ENCODE peak calls at places on chromosome 1, in ten cellular contexts. G is heart left ventricle, A is ovary, B is uterus, J is IMR-90, N is GM12878, C is tibial nerve, Y is breast epithelium, H is A549, W is vagina. Z is an unnamed sample.

GRCh38 chr1:147099192-147099591 is 73.1 kb downstream of the PRKAB2 start:
- DNase-seq in G (no peak), A (no peak), B (no peak), J (no peak), N (no peak), C (no peak), Y (no peak), H (no peak), W (peak), Z (no peak)

GRCh38 chr1:22031214-22031962 is 21.1 kb upstream of the CDC42 start:
- DNase-seq in G (peak), A (no peak), B (no peak), J (no peak), N (no peak), C (no peak), Y (peak), H (no peak), W (no peak), Z (peak)

GRCh38 chr1:102897537-102897936 is 210.8 kb downstream of the COL11A1 start:
- DNase-seq in G (no peak), A (no peak), B (no peak), J (peak), N (no peak), C (no peak), Y (no peak), H (no peak), W (no peak), Z (no peak)

GRCh38 chr1:55965981-55966461 is 613.3 kb downstream of the PLPP3 start:
- DNase-seq in G (no peak), A (no peak), B (no peak), J (peak), N (no peak), C (no peak), Y (no peak), H (no peak), W (no peak), Z (no peak)

GRCh38 chr1:89310976-89311375 is 38.3 kb upstream of the GBP5 start:
- DNase-seq in G (no peak), A (no peak), B (no peak), J (no peak), N (no peak), C (no peak), Y (no peak), H (no peak), W (no peak), Z (no peak)

GRCh38 chr1:164417016-164417704 is 141.8 kb upstream of the PBX1 start:
- DNase-seq in G (no peak), A (no peak), B (no peak), J (no peak), N (no peak), C (no peak), Y (no peak), H (no peak), W (no peak), Z (no peak)

GRCh38 chr1:168772428-168772827 is 43.4 kb upstream of the DPT start:
- DNase-seq in G (no peak), A (no peak), B (no peak), J (no peak), N (no peak), C (no peak), Y (no peak), H (no peak), W (no peak), Z (no peak)

GRCh38 chr1:206080421-206080820 is 27.4 kb downstream of the RHEX start:
- DNase-seq in G (no peak), A (no peak), B (no peak), J (no peak), N (no peak), C (no peak), Y (no peak), H (no peak), W (no peak), Z (no peak)

GRCh38 chr1:39892611-39893595 is 8.8 kb downstream of the MYCL start:
- DNase-seq in G (no peak), A (no peak), B (no peak), J (peak), N (no peak), C (no peak), Y (no peak), H (peak), W (no peak), Z (no peak)

GRCh38 chr1:230340778-230341546 is 85.2 kb downstream of the PGBD5 start:
- DNase-seq in G (peak), A (no peak), B (no peak), J (no peak), N (no peak), C (no peak), Y (no peak), H (no peak), W (no peak), Z (peak)

GRCh38 chr1:57600424-57600823 is 176.6 kb upstream of the DAB1 start:
- DNase-seq in G (no peak), A (no peak), B (no peak), J (no peak), N (no peak), C (no peak), Y (no peak), H (no peak), W (no peak), Z (no peak)

GRCh38 chr1:30977105-30977504 is 68.5 kb upstream of the SDC3 start:
- DNase-seq in G (no peak), A (no peak), B (no peak), J (peak), N (no peak), C (no peak), Y (no peak), H (peak), W (no peak), Z (no peak)

GRCh38 chr1:100346387-100346786 is 5.9 kb upstream of the CDC14A start:
- DNase-seq in G (no peak), A (no peak), B (no peak), J (no peak), N (no peak), C (no peak), Y (no peak), H (no peak), W (no peak), Z (no peak)

GRCh38 chr1:51877434-51878306 is 857 bp downstream of the NRDC start:
- DNase-seq in G (no peak), A (no peak), B (no peak), J (peak), N (no peak), C (no peak), Y (no peak), H (no peak), W (peak), Z (peak)

GRCh38 chr1:164772635-164773034 is 213.7 kb downstream of the PBX1 start:
- DNase-seq in G (peak), A (no peak), B (peak), J (peak), N (no peak), C (no peak), Y (no peak), H (peak), W (no peak), Z (peak)

GRCh38 chr1:36576677-36577076 is 94.0 kb upstream of the CSF3R start:
- DNase-seq in G (no peak), A (no peak), B (no peak), J (no peak), N (no peak), C (no peak), Y (no peak), H (no peak), W (no peak), Z (no peak)

GRCh38 chr1:200974711-200975110 is 48.8 kb downstream of the KIF21B start:
- DNase-seq in G (no peak), A (no peak), B (no peak), J (no peak), N (no peak), C (no peak), Y (no peak), H (no peak), W (no peak), Z (no peak)

GRCh38 chr1:28248273-28249012 is 10.9 kb upstream of the SESN2 start:
- DNase-seq in G (peak), A (peak), B (peak), J (peak), N (no peak), C (peak), Y (peak), H (peak), W (no peak), Z (peak)

GRCh38 chr1:35442737-35443136 is 114.5 kb downstream of the KIAA0319L start:
- DNase-seq in G (no peak), A (no peak), B (no peak), J (peak), N (no peak), C (no peak), Y (no peak), H (no peak), W (no peak), Z (no peak)

GRCh38 chr1:47950481-47950880 is 46.7 kb downstream of the TRABD2B start:
- DNase-seq in G (no peak), A (no peak), B (no peak), J (no peak), N (no peak), C (no peak), Y (no peak), H (no peak), W (no peak), Z (no peak)

GRCh38 chr1:156816561-156817328 is at the start of gene SH2D2A:
- DNase-seq in G (peak), A (peak), B (no peak), J (peak), N (peak), C (no peak), Y (no peak), H (no peak), W (no peak), Z (peak)

GRCh38 chr1:197140123-197140522 is 6.3 kb downstream of the ASPM start:
- DNase-seq in G (no peak), A (no peak), B (no peak), J (peak), N (no peak), C (no peak), Y (no peak), H (no peak), W (no peak), Z (no peak)

GRCh38 chr1:206651014-206651413 is 15.7 kb downstream of the DYRK3 start:
- DNase-seq in G (no peak), A (no peak), B (no peak), J (no peak), N (no peak), C (no peak), Y (no peak), H (no peak), W (no peak), Z (no peak)

GRCh38 chr1:190792873-190793272 is 315.2 kb upstream of the BRINP3 start:
- DNase-seq in G (no peak), A (no peak), B (no peak), J (no peak), N (no peak), C (no peak), Y (no peak), H (no peak), W (no peak), Z (no peak)

GRCh38 chr1:206687915-206688442 is 3.3 kb downstream of the MAPKAPK2 start:
- DNase-seq in G (no peak), A (no peak), B (no peak), J (peak), N (no peak), C (no peak), Y (no peak), H (no peak), W (no peak), Z (peak)

GRCh38 chr1:211382714-211383480 is 56.3 kb downstream of the TRAF5 start:
- DNase-seq in G (peak), A (peak), B (peak), J (peak), N (peak), C (peak), Y (peak), H (peak), W (peak), Z (peak)

GRCh38 chr1:90573736-90574135 is 143.4 kb downstream of the BARHL2 start:
- DNase-seq in G (no peak), A (no peak), B (no peak), J (no peak), N (no peak), C (no peak), Y (no peak), H (no peak), W (no peak), Z (no peak)

GRCh38 chr1:51750729-51751128 is 127.8 kb downstream of the NRDC start:
- DNase-seq in G (no peak), A (no peak), B (no peak), J (peak), N (no peak), C (no peak), Y (no peak), H (no peak), W (no peak), Z (no peak)

GRCh38 chr1:168488153-168488552 is 55.6 kb downstream of the XCL2 start:
- DNase-seq in G (peak), A (peak), B (peak), J (peak), N (no peak), C (peak), Y (no peak), H (no peak), W (no peak), Z (peak)

GRCh38 chr1:151371744-151372410 is 628 bp downstream of the SELENBP1 start:
- DNase-seq in G (peak), A (peak), B (peak), J (peak), N (no peak), C (peak), Y (peak), H (peak), W (no peak), Z (peak)

GRCh38 chr1:6638226-6638625 is 13.6 kb downstream of the THAP3 start:
- DNase-seq in G (peak), A (peak), B (peak), J (peak), N (no peak), C (peak), Y (peak), H (no peak), W (no peak), Z (peak)

GRCh38 chr1:214117780-214118179 is 130.0 kb downstream of the PROX1 start:
- DNase-seq in G (no peak), A (no peak), B (no peak), J (no peak), N (no peak), C (no peak), Y (no peak), H (no peak), W (no peak), Z (no peak)
- H3K4me3 ChIP-seq in G (no peak), A (no peak), B (no peak), J (no peak), N (no peak), C (no peak), Y (no peak), H (no peak), W (no peak), Z (no peak)

DNA sequence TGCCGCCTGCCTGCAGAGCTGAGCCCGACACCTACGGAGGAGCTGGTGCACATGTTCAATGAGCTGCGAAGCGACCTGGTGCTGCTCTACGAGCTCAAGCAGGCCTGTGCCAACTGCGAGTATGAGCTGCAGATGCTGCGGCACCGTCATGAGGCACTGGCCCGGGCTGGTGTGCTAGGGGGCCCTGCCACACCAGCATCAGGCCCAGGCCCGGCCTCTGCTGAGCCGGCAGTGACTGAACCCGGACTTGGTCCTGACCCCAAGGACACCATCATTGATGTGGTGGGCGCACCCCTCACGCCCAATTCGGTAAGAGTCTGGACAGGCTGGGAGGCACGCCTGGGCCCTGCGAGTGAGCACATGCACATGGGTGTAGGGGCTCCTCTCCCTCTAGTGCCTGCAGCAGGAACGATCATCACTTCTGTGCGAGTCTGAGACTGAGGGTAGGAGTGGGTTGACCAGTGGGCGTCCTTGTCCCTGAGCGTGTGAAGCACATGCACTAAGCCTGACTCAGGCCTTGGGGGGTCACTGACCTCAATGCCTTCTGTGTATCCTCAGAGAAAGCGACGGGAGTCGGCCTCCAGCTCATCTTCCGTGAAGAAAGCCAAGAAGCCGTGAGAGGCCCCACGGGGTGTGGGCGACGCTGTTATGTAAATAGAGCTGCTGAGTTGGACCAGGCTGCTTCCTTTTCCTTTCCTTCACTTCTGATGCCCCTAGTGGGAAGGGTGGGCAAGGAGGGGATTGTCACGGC is 6.9 kb downstream of the DMAP1 start:
- DNase-seq in G (no peak), A (no peak), B (no peak), J (peak), N (no peak), C (no peak), Y (no peak), H (no peak), W (no peak), Z (no peak)
- TF ChIP-seq CTCF in G (no peak), A (no peak), B (no peak), J (peak), N (no peak), C (no peak), Y (no peak), H (no peak), W (no peak), Z (peak)

DNA sequence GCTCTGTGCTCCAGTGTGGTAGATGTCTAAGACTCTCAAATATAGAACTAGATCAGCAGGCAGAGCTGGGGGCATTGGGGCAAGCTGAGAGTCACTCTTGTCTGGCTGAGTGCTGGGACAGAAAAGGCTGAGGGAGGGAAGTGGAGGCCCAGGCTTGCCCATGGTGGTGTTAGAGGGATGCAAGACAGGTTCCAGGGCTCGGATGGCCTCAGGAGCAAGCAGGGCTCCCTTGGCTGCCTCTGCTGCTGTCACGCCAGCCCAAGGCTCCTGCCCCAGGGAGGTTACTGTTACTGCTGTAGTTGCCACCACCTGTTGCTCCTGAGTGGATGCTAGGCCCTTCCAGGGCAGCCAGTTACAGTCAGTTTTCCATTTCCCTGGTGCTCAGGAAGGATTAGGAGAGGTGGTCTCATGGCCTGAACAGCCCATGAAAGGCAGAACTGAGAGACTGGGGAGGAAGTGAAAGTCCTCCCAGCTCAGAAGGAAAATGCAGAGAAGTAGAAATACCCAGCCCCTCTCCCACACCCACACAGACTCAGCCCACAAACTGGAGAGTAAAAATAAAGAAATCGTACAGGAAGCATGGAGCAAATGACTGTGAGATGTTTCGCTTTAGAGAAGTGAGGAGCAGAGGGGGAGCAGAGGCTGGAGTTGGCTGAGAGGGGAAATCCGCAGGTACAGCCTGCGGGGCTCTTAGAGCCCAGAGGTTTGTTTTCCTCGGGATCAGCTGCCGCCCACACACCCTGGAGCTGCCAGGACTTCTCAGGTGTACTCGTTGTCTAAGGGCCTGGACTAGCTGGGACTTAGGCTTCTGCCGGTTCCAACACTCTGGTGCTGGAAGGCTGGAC is 2.1 kb downstream of the IL6R start:
- DNase-seq in G (no peak), A (no peak), B (no peak), J (no peak), N (peak), C (no peak), Y (no peak), H (no peak), W (no peak), Z (no peak)
- TF ChIP-seq POLR2A in G (no peak), A (no peak), B (no peak), J (no peak), N (no peak), C (no peak), Y (no peak), H (no peak), W (no peak), Z (peak)

GRCh38 chr1:82782599-82782998 is 981.9 kb downstream of the ADGRL2 start:
- DNase-seq in G (no peak), A (no peak), B (no peak), J (no peak), N (no peak), C (no peak), Y (no peak), H (no peak), W (no peak), Z (no peak)
- H3K4me3 ChIP-seq in G (no peak), A (no peak), B (no peak), J (no peak), N (no peak), C (no peak), Y (no peak), H (no peak), W (no peak), Z (no peak)

GRCh38 chr1:209880051-209880450 is 52.3 kb downstream of the UTP25 start:
- DNase-seq in G (no peak), A (no peak), B (no peak), J (no peak), N (no peak), C (no peak), Y (no peak), H (no peak), W (no peak), Z (no peak)
- TF ChIP-seq CTCF in G (no peak), A (no peak), B (no peak), J (no peak), N (no peak), C (no peak), Y (no peak), H (no peak), W (no peak), Z (no peak)

DNA sequence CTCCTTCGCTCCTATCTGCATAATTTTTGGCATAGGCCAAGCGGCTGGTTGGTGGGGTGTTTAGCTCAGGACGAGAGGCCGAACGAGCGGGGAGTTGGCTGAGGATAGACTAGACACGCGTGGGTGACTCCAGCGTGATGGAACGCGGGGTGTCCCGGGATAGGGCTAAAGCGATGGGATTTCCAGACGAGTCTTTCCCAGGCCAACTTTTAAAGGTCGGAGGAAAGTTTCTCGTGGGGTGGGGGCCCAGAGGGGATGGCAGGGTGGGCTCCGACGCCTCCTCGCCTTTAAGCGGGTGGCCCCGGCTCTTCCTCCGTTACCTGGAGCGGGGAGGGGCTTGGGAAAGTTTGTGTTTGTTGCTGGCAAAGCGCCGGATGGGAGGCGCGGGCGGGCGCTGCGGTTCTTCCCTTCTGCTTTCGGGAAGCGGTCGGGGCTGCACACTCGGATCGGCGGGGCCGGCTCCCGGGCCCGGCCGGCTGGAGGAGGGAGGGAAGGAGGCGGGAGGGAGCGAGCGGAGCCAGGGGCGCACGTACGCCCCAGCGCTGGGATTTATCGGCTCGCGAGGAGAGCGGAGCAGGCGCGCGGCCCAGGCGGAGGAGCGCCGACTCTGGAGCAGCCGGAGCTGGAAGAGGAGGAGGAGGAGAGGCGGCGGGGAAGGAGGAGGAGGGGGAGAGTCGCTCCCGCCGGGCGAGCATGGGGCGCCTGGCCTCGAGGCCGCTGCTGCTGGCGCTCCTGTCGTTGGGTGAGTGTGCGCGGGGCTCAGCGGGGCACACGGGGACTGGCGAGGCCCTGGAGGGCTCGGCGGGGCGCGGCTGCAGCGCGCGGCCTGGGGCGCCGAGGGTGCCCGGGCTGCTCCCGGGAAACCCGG is at the start of gene PTGFRN:
- DNase-seq in G (peak), A (peak), B (peak), J (peak), N (no peak), C (no peak), Y (peak), H (peak), W (peak), Z (peak)
- TF ChIP-seq POLR2A in G (peak), A (peak), B (no peak), J (no peak), N (no peak), C (no peak), Y (no peak), H (no peak), W (peak), Z (peak)

GRCh38 chr1:72230746-72231145 is 51.6 kb downstream of the NEGR1 start:
- DNase-seq in G (no peak), A (no peak), B (no peak), J (peak), N (no peak), C (no peak), Y (no peak), H (no peak), W (no peak), Z (no peak)
- H3K4me3 ChIP-seq in G (no peak), A (no peak), B (no peak), J (no peak), N (no peak), C (no peak), Y (no peak), H (no peak), W (no peak), Z (no peak)